ENCODE peak calls at places on chromosomes 11 and 22, in nine cellular contexts. D, F, Q, U, W, B, K, V and R are unnamed samples.

GRCh38 chr11:1230456-1231395 is 7.9 kb downstream of the MUC5B start:
- DNase-seq in K (no peak), F (no peak), W (peak), Q (no peak), B (peak), D (no peak), V (peak), U (no peak), R (no peak)

GRCh38 chr11:1878134-1879031 is 13.3 kb downstream of the PRR33 start:
- DNase-seq in B (peak), U (peak), D (no peak), Q (no peak), K (no peak), V (peak), W (peak), F (no peak), R (peak)

GRCh38 chr11:115159122-115159665 is 345.0 kb downstream of the CADM1 start:
- DNase-seq in U (no peak), D (no peak), K (no peak), W (no peak), B (no peak), F (no peak), V (no peak), Q (no peak), R (no peak)

GRCh38 chr11:1559103-1559951 is 12.7 kb downstream of the DUSP8 start:
- DNase-seq in V (peak), K (no peak), U (peak), D (peak), F (no peak), B (peak), Q (peak), W (peak), R (peak)

GRCh38 chr11:64060861-64061444 is 25.2 kb downstream of the FLRT1 start:
- DNase-seq in V (no peak), K (peak), F (no peak), U (no peak), W (no peak), Q (peak), B (peak), D (peak), R (no peak)

GRCh38 chr11:73396985-73397384 is 20.8 kb downstream of the RELT start:
- DNase-seq in W (no peak), V (no peak), Q (no peak), U (no peak), B (no peak), F (no peak), D (no peak), K (no peak), R (no peak)

GRCh38 chr11:3095712-3096361 is 38.6 kb upstream of the CARS1 start:
- DNase-seq in K (no peak), F (peak), Q (no peak), V (no peak), B (no peak), U (no peak), D (peak), W (no peak), R (no peak)

GRCh38 chr11:44286911-44287310 is 23.0 kb downstream of the ALX4 start:
- DNase-seq in K (no peak), Q (no peak), W (no peak), U (no peak), D (no peak), F (no peak), B (no peak), V (no peak), R (no peak)

GRCh38 chr11:61709572-61709971 is 29.4 kb downstream of the DAGLA start:
- DNase-seq in B (no peak), V (no peak), F (no peak), D (no peak), Q (no peak), K (no peak), U (no peak), W (no peak), R (no peak)

GRCh38 chr11:8963569-8964323 is 496 bp downstream of the TMEM9B start:
- DNase-seq in K (peak), D (peak), F (no peak), B (peak), W (peak), U (peak), V (peak), Q (peak), R (peak)

GRCh38 chr22:22576244-22576988 is 17.4 kb upstream of the PRAME start:
- DNase-seq in W (peak), V (no peak), U (no peak), K (no peak), D (peak), Q (peak), B (peak), F (no peak), R (no peak)

GRCh38 chr22:19175602-19176174 is 2.8 kb downstream of the SLC25A1 start:
- DNase-seq in D (no peak), Q (no peak), B (no peak), W (peak), K (no peak), V (no peak), F (no peak), U (no peak), R (no peak)

GRCh38 chr22:22103078-22103593 is 120.5 kb upstream of the TOP3B start:
- DNase-seq in V (no peak), D (no peak), F (no peak), K (no peak), B (no peak), U (no peak), W (no peak), Q (peak), R (no peak)

GRCh38 chr11:44708063-44708462 is 18.7 kb upstream of the TSPAN18 start:
- DNase-seq in W (no peak), U (no peak), D (no peak), Q (no peak), F (no peak), B (no peak), K (no peak), V (no peak), R (no peak)

GRCh38 chr11:34890089-34890488 is 26.1 kb downstream of the APIP start:
- DNase-seq in Q (no peak), K (no peak), B (no peak), V (no peak), U (no peak), W (no peak), D (peak), F (no peak), R (no peak)

GRCh38 chr11:44861829-44862545 is 88.7 kb downstream of the TP53I11 start:
- DNase-seq in F (peak), K (peak), D (peak), W (no peak), V (peak), B (peak), Q (peak), U (peak), R (peak)

GRCh38 chr11:111528557-111528956 is 12.0 kb upstream of the LAYN start:
- DNase-seq in V (no peak), D (no peak), K (peak), U (no peak), W (no peak), Q (no peak), F (no peak), B (no peak), R (no peak)

GRCh38 chr11:129223701-129224149 is 31.6 kb upstream of the ARHGAP32 start:
- DNase-seq in B (no peak), Q (no peak), D (no peak), K (no peak), W (no peak), F (no peak), U (no peak), V (no peak), R (no peak)

GRCh38 chr22:37449281-37449680 is 22.0 kb upstream of the ELFN2 start:
- DNase-seq in F (no peak), U (no peak), Q (no peak), W (no peak), D (no peak), K (no peak), B (no peak), V (no peak), R (no peak)

GRCh38 chr11:1854949-1855885 is 2.3 kb downstream of the LSP1 start:
- DNase-seq in B (no peak), Q (no peak), D (no peak), U (no peak), K (no peak), V (no peak), W (peak), F (no peak), R (no peak)

GRCh38 chr22:24824915-24825314 is 18.9 kb downstream of the SGSM1 start:
- DNase-seq in U (no peak), W (no peak), F (no peak), D (no peak), Q (no peak), B (no peak), V (no peak), K (no peak), R (no peak)

GRCh38 chr11:83063073-83063754 is 8.5 kb downstream of the RAB30 start:
- DNase-seq in D (peak), V (no peak), F (no peak), Q (peak), K (peak), W (no peak), U (no peak), B (no peak), R (no peak)

GRCh38 chr11:8617063-8617462 is 23.0 kb upstream of the STK33 start:
- DNase-seq in D (no peak), B (no peak), W (no peak), Q (no peak), F (no peak), V (no peak), K (no peak), U (no peak), R (no peak)

GRCh38 chr22:27810566-27810965 is 9.0 kb upstream of the MN1 start:
- DNase-seq in D (no peak), U (peak), V (peak), Q (no peak), W (no peak), F (peak), B (peak), K (no peak), R (peak)

GRCh38 chr22:17258015-17258827 is 39.0 kb upstream of the ADA2 start:
- DNase-seq in W (peak), V (no peak), D (peak), Q (peak), K (peak), U (peak), B (peak), F (no peak), R (no peak)

GRCh38 chr11:69948256-69949141 is 129.3 kb upstream of the FGF3 start:
- DNase-seq in W (no peak), K (no peak), Q (peak), F (no peak), D (peak), V (no peak), U (no peak), B (peak), R (no peak)

GRCh38 chr11:71284525-71285092 is 32.2 kb upstream of the SHANK2 start:
- DNase-seq in F (no peak), V (peak), D (peak), B (peak), U (no peak), K (no peak), W (peak), Q (no peak), R (peak)

GRCh38 chr11:71283960-71284359 is 31.6 kb upstream of the SHANK2 start:
- DNase-seq in F (no peak), B (peak), Q (no peak), W (peak), D (peak), V (peak), U (no peak), K (no peak), R (peak)

GRCh38 chr11:71282581-71283351 is 30.4 kb upstream of the SHANK2 start:
- DNase-seq in U (no peak), D (peak), W (no peak), K (no peak), Q (no peak), F (no peak), V (no peak), B (peak), R (peak)

GRCh38 chr11:71285111-71285510 is 32.7 kb upstream of the SHANK2 start:
- DNase-seq in V (peak), Q (no peak), K (no peak), U (no peak), D (no peak), W (no peak), B (no peak), F (no peak), R (peak)

DNA sequence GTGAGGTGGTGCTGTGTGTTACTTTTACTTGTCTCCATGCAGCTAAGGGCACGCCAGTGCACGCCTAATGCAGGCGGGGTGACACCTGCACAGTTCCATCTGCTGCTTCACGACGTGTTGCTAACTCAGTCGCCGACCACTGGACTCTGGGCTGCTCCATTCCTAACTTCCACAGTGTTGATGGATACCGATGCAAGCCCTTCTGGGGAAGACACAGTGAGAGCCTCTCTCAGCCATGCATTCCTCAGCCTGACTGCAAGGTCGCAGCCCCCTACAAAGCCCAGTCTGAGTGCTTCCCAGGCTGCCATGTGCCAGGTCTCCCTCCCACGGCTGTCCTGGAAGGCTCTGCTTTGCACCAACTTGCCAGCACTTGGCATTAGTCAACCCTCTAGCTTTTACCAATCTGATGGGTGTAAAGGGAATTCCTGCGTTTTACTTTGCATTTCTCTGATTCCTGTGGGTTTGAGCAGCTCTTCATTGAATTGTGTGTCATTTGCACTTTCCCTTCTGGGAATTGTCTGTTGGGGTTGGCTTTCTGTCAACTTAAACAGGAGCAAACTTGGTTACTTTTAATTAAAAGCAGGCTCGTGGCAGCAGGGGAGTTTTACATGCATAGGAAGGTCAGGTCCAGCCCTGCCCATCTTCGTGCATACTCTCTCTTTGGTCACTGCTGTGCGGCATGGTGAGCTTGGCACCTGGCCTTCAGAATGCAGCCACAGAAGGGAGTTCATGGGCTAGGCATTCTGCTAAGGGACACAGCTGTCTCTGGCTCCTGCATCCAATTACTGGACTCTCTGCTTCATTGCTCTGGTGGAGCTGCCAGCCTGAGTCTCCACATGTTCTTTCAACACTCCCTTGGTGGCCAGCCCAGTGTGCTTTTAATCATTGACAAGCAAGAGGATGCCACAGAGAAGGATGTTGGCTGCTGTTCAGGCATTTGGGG is 34.6 kb upstream of the SHANK2 start:
- DNase-seq in K (no peak), V (peak), F (peak), B (peak), W (peak), U (no peak), D (peak), Q (no peak), R (peak)
- H3K27ac ChIP-seq in K (no peak), V (no peak), F (peak), B (no peak), W (peak), U (no peak), D (no peak), Q (no peak), R (no peak)

GRCh38 chr22:46549565-46549840 is 12.1 kb upstream of the CELSR1 start:
- DNase-seq in U (no peak), B (no peak), F (no peak), W (no peak), D (no peak), V (no peak), Q (no peak), K (no peak), R (no peak)
- H3K27ac ChIP-seq in U (no peak), B (no peak), F (no peak), W (no peak), D (no peak), V (no peak), Q (no peak), K (no peak), R (no peak)

DNA sequence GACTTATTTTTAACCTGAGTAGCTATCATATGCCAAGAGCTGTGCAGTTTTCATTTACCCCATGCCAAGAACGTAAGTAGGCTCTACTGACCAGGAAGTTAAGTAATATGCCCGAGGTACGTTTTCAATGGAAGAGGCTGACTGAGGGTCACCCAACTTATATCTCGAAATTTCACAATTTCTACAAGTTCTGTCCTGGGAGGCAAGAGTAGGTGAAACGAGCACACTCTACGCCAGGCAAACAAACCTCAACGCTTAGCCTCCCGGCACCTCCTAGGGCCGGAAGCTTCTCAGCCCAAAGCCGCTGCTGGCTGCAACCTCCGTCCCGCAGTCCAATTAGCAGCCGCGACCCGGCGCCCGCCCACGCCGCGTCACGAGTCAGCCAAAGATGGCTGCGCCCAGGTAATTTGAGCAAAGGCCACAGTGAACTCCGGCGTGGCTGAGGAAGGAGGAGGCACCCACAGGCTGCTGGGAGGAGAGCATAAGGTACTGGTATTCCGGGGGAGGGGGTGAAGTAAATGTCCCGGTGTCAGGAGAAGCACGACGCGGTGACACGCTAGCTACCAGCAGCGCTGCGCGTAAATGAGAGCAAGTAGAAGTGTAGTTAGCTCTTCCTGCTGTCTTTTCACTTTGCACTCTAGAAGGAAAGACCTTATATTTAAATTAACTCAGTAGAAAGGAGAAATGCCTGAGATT is at the start of gene TMEM126A:
- DNase-seq in F (peak), W (peak), V (peak), B (peak), K (peak), Q (peak), D (peak), U (peak), R (peak)
- H3K27ac ChIP-seq in F (peak), W (peak), V (peak), B (peak), K (peak), Q (peak), D (peak), U (peak), R (peak)

GRCh38 chr11:75565221-75565814 is 3.3 kb downstream of the SERPINH1 start:
- DNase-seq in F (no peak), W (no peak), B (no peak), U (peak), Q (no peak), K (no peak), D (no peak), V (peak), R (no peak)
- H3K27ac ChIP-seq in F (peak), W (peak), B (peak), U (peak), Q (peak), K (no peak), D (no peak), V (peak), R (peak)

DNA sequence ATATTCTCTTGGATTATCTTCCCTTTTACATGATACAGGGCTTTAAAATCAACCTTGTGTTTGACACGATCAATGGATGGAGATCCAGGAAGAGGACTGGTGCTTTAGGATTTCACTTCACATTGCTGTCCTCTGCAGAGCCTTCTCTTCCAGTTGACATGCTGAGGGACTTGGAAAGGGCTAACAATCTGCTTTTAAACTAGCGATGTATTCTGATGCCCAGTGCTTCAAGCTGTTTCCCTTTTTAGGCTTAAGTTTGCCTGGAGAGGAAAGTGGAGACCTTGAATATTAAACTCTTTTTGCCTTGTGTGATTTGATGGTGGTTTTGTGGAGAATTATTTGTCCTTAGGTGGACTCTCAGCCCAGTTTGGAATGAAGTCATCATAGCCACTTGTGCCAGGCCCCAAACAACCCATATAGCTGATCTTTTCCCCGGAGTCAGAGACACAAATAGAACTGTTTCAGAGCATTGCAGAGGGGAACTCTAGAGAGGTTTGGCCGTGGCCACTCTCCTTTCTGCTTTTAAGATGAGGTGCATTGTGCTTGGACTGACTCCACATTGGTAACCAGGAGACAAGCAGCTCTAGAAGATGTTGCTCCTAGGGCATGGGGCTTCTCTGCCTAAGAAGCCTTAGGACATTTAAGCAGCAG is 152.7 kb downstream of the NCAM1 start:
- DNase-seq in K (no peak), U (no peak), B (no peak), D (no peak), V (no peak), F (no peak), W (no peak), Q (no peak), R (no peak)
- H3K27ac ChIP-seq in K (no peak), U (peak), B (no peak), D (no peak), V (no peak), F (no peak), W (no peak), Q (no peak), R (no peak)